ENCODE peak calls at places on chromosomes 13 and 19, in four cellular contexts. One of them, this sample, is unnamed. For H3K4me1, the result is how much of the 10 kb centered on the place peaks cover.

GRCh38 chr19:7662657-7663056 is 6.2 kb upstream of the RETN start:
- DNase-seq in A549: no peak
- DNase-seq in thyroid gland: no peak
- DNase-seq in ovary: no peak
- DNase-seq in this sample: no peak

GRCh38 chr19:19820774-19821315 is 705 bp downstream of the ZNF506 start:
- DNase-seq in A549: no peak
- DNase-seq in thyroid gland: peak
- DNase-seq in ovary: no peak
- DNase-seq in this sample: no peak

GRCh38 chr19:19385900-19386339 is 19.6 kb upstream of the GATAD2A start:
- DNase-seq in A549: no peak
- DNase-seq in thyroid gland: no peak
- DNase-seq in ovary: peak
- DNase-seq in this sample: no peak

GRCh38 chr13:109251958-109252357 is 534.4 kb downstream of the IRS2 start:
- DNase-seq in A549: no peak
- DNase-seq in thyroid gland: no peak
- DNase-seq in ovary: no peak
- DNase-seq in this sample: no peak

GRCh38 chr19:801861-802496 is 4.7 kb downstream of the PTBP1 start:
- DNase-seq in A549: no peak
- DNase-seq in thyroid gland: peak
- DNase-seq in ovary: peak
- DNase-seq in this sample: no peak

GRCh38 chr19:58544591-58545285 is 874 bp downstream of the TRIM28 start:
- DNase-seq in A549: peak
- DNase-seq in thyroid gland: peak
- DNase-seq in ovary: no peak
- DNase-seq in this sample: no peak

GRCh38 chr13:30652746-30653145 is 35.0 kb downstream of the USPL1 start:
- DNase-seq in A549: no peak
- DNase-seq in thyroid gland: no peak
- DNase-seq in ovary: no peak
- DNase-seq in this sample: no peak

GRCh38 chr13:112462408-112462807 is 86.3 kb downstream of the SPACA7 start:
- DNase-seq in A549: no peak
- DNase-seq in thyroid gland: no peak
- DNase-seq in ovary: no peak
- DNase-seq in this sample: no peak

GRCh38 chr19:3692141-3693029 is 7.9 kb downstream of the PIP5K1C start:
- DNase-seq in A549: no peak
- DNase-seq in thyroid gland: no peak
- DNase-seq in ovary: no peak
- DNase-seq in this sample: no peak

GRCh38 chr13:38391341-38391740 is 41.7 kb downstream of the UFM1 start:
- DNase-seq in A549: no peak
- DNase-seq in thyroid gland: no peak
- DNase-seq in ovary: no peak
- DNase-seq in this sample: no peak

GRCh38 chr13:82800391-82800790 is 1081.9 kb downstream of the SLITRK1 start:
- DNase-seq in A549: no peak
- DNase-seq in thyroid gland: no peak
- DNase-seq in ovary: no peak
- DNase-seq in this sample: no peak

GRCh38 chr13:96817336-96817941 is 176.8 kb downstream of the OXGR1 start:
- DNase-seq in A549: no peak
- DNase-seq in thyroid gland: no peak
- DNase-seq in ovary: no peak
- DNase-seq in this sample: peak

GRCh38 chr19:18424122-18424889 is 5.1 kb downstream of the SSBP4 start:
- DNase-seq in A549: no peak
- DNase-seq in thyroid gland: no peak
- DNase-seq in ovary: no peak
- DNase-seq in this sample: no peak

GRCh38 chr13:60509601-60510386 is 112.8 kb downstream of the TDRD3 start:
- DNase-seq in A549: no peak
- DNase-seq in thyroid gland: no peak
- DNase-seq in ovary: no peak
- DNase-seq in this sample: no peak

GRCh38 chr19:14563989-14564650 is 7.7 kb downstream of the NDUFB7 start:
- DNase-seq in A549: peak
- DNase-seq in thyroid gland: no peak
- DNase-seq in ovary: no peak
- DNase-seq in this sample: no peak

GRCh38 chr13:46622918-46623256 is 69.9 kb downstream of the LRCH1 start:
- DNase-seq in A549: no peak
- DNase-seq in thyroid gland: peak
- DNase-seq in ovary: peak
- DNase-seq in this sample: peak

GRCh38 chr13:78192721-78193120 is 274.1 kb upstream of the EDNRB start:
- DNase-seq in A549: no peak
- DNase-seq in thyroid gland: no peak
- DNase-seq in ovary: no peak
- DNase-seq in this sample: no peak

GRCh38 chr19:28864024-28864503 is 348.9 kb downstream of the UQCRFS1 start:
- DNase-seq in A549: no peak
- DNase-seq in thyroid gland: peak
- DNase-seq in ovary: no peak
- DNase-seq in this sample: no peak

GRCh38 chr13:43232866-43233265 is 209.5 kb downstream of the DNAJC15 start:
- DNase-seq in A549: no peak
- DNase-seq in thyroid gland: no peak
- DNase-seq in ovary: no peak
- DNase-seq in this sample: no peak

GRCh38 chr13:32272021-32272695 is 43.0 kb downstream of the ZAR1L start:
- DNase-seq in A549: no peak
- DNase-seq in thyroid gland: no peak
- DNase-seq in ovary: no peak
- DNase-seq in this sample: no peak

GRCh38 chr19:56597696-56598095 is 2.6 kb downstream of the ZNF71 start:
- DNase-seq in A549: no peak
- DNase-seq in thyroid gland: no peak
- DNase-seq in ovary: no peak
- DNase-seq in this sample: no peak

GRCh38 chr13:33249894-33250293 is 35.7 kb downstream of the STARD13 start:
- DNase-seq in A549: no peak
- DNase-seq in thyroid gland: no peak
- DNase-seq in ovary: no peak
- DNase-seq in this sample: no peak

GRCh38 chr19:29497686-29498436 is 27.9 kb upstream of the VSTM2B start:
- DNase-seq in A549: no peak
- DNase-seq in thyroid gland: no peak
- DNase-seq in ovary: no peak
- DNase-seq in this sample: no peak

GRCh38 chr13:110309159-110309476 is 2.0 kb downstream of the COL4A2 start:
- DNase-seq in A549: no peak
- DNase-seq in thyroid gland: no peak
- DNase-seq in ovary: no peak
- DNase-seq in this sample: no peak

GRCh38 chr13:97934590-97934989 is 18.9 kb upstream of the IPO5 start:
- DNase-seq in A549: no peak
- DNase-seq in thyroid gland: no peak
- DNase-seq in ovary: no peak
- DNase-seq in this sample: no peak

GRCh38 chr19:405138-405965 is 3.6 kb downstream of the C2CD4C start:
- DNase-seq in A549: no peak
- DNase-seq in thyroid gland: no peak
- DNase-seq in ovary: peak
- DNase-seq in this sample: no peak

GRCh38 chr13:108606424-108606823 is 23.0 kb upstream of the MYO16 start:
- DNase-seq in A549: no peak
- DNase-seq in thyroid gland: no peak
- DNase-seq in ovary: no peak
- DNase-seq in this sample: no peak

GRCh38 chr13:103009061-103009840 is 57.0 kb downstream of the SLC10A2 start:
- DNase-seq in A549: no peak
- DNase-seq in thyroid gland: no peak
- DNase-seq in ovary: no peak
- DNase-seq in this sample: no peak

GRCh38 chr19:49064768-49065611 is at the start of gene NTF4:
- DNase-seq in A549: peak
- DNase-seq in thyroid gland: peak
- DNase-seq in ovary: no peak
- DNase-seq in this sample: no peak

GRCh38 chr13:22128413-22129198 is 457.7 kb downstream of the FGF9 start:
- DNase-seq in A549: no peak
- DNase-seq in thyroid gland: no peak
- DNase-seq in ovary: no peak
- DNase-seq in this sample: no peak

GRCh38 chr19:16193466-16193865 is 4.2 kb upstream of the AP1M1 start:
- DNase-seq in A549: no peak
- DNase-seq in thyroid gland: no peak
- DNase-seq in ovary: no peak
- DNase-seq in this sample: no peak

GRCh38 chr19:28023064-28023463 is 1189.9 kb downstream of the UQCRFS1 start:
- DNase-seq in A549: no peak
- DNase-seq in thyroid gland: no peak
- DNase-seq in ovary: no peak
- DNase-seq in this sample: no peak

GRCh38 chr13:26132756-26133155 is 80.9 kb upstream of the SHISA2 start:
- DNase-seq in A549: no peak
- DNase-seq in thyroid gland: no peak
- DNase-seq in ovary: no peak
- DNase-seq in this sample: no peak

DNA sequence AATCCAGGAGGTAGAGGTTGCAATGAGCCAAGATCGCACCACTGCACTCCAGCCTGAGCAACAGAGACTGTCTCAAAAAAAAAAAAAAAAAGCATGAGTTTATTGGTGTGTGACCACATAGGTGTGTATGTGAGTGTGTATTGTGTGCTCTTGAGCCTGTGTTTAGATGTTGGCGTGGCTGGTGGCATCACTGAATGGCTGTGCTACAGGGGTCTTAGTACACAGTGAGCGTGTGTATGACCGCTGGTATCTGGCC is 2.5 kb downstream of the SLC1A5 start:
- DNase-seq in A549: no peak
- DNase-seq in thyroid gland: no peak
- DNase-seq in ovary: no peak
- DNase-seq in this sample: no peak
- H3K4me1 ChIP-seq in A549: under half
- H3K4me1 ChIP-seq in thyroid gland: under half
- H3K4me1 ChIP-seq in ovary: under half
- H3K4me1 ChIP-seq in this sample: under half

GRCh38 chr19:34405892-34406660 is 1.9 kb downstream of the PDCD2L start:
- DNase-seq in A549: no peak
- DNase-seq in thyroid gland: no peak
- DNase-seq in ovary: no peak
- DNase-seq in this sample: no peak

GRCh38 chr19:34408421-34408820 is 4.2 kb downstream of the PDCD2L start:
- DNase-seq in A549: no peak
- DNase-seq in thyroid gland: no peak
- DNase-seq in ovary: no peak
- DNase-seq in this sample: no peak

GRCh38 chr19:34403784-34404108 is 453 bp upstream of the PDCD2L start:
- DNase-seq in A549: no peak
- DNase-seq in thyroid gland: no peak
- DNase-seq in ovary: no peak
- DNase-seq in this sample: no peak

GRCh38 chr19:34402074-34402600 is 2.1 kb upstream of the PDCD2L start:
- DNase-seq in A549: no peak
- DNase-seq in thyroid gland: no peak
- DNase-seq in ovary: no peak
- DNase-seq in this sample: no peak

DNA sequence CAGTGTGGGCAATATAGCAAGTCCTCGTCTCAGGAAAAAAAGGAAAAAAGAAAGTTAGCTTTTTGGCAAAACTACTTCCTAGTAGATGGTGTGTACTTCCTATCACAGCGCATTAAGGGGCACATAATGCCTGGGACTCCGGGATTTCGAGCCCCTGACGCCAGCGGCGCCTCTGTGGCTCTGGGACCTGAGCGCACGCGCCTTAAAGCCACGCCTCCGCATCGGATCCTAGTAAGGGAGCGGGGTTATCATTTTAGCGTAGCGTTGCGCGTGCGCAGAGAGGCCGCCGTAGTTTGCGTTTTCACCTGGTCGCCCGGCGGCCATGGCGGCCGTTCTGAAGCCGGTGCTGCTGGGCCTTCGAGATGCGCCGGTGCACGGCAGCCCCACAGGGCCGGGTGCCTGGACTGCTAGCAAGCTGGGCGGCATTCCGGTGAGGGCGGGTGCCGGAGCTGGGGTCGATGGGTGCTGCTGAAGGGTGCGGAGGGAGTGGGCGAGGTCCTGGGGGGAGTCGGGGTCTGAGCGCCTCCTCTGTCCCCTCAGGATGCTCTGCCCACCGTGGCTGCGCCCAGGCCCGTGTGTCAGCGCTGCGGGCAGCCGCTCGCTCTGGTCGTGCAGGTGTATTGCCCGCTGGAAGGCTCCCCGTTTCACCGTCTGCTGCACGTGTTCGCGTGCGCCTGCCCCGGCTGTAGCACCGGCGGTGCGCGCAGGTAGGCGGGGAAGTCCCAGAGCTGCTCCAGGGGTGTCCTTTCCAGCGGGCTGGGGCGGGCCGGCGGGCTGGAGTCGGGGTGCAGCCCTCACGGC is at the start of gene PDCD2L:
- DNase-seq in A549: peak
- DNase-seq in thyroid gland: peak
- DNase-seq in ovary: peak
- DNase-seq in this sample: peak
- H3K27ac ChIP-seq in A549: peak
- H3K27ac ChIP-seq in thyroid gland: no peak
- H3K27ac ChIP-seq in ovary: peak
- H3K27ac ChIP-seq in this sample: peak

GRCh38 chr19:10115392-10116084 is 4.0 kb downstream of the P2RY11 start:
- DNase-seq in A549: no peak
- DNase-seq in thyroid gland: no peak
- DNase-seq in ovary: no peak
- DNase-seq in this sample: no peak
- TF ChIP-seq POLR2A in A549: no peak
- TF ChIP-seq POLR2A in thyroid gland: no peak
- TF ChIP-seq POLR2A in ovary: no peak
- TF ChIP-seq POLR2A in this sample: no peak

GRCh38 chr19:55352746-55353145 is 1.8 kb downstream of the COX6B2 start:
- DNase-seq in A549: no peak
- DNase-seq in thyroid gland: no peak
- DNase-seq in ovary: peak
- DNase-seq in this sample: no peak
- H3K4me1 ChIP-seq in A549: under half
- H3K4me1 ChIP-seq in thyroid gland: under half
- H3K4me1 ChIP-seq in ovary: under half
- H3K4me1 ChIP-seq in this sample: under half

DNA sequence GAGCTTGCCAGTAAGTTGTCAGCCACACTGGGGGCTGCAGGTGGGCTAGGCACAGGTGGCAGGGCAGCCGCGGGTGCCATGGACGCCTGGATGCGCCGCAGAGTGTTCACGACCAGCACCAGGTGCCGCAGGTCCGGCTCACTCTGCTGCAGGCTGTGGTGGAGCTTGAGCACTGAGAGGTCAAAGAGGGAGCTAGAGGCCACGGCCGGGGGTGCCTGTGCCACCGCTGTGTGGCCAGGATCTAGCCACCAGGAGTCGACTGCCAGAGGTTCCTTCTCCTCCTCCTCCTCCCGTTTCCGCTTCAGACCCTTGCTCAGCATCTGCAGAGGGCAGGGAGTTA is 2.6 kb downstream of the SERTAD1 start:
- DNase-seq in A549: no peak
- DNase-seq in thyroid gland: no peak
- DNase-seq in ovary: no peak
- DNase-seq in this sample: no peak
- H3K27ac ChIP-seq in A549: peak
- H3K27ac ChIP-seq in thyroid gland: no peak
- H3K27ac ChIP-seq in ovary: no peak
- H3K27ac ChIP-seq in this sample: no peak